ENCODE peak calls at places on chromosomes 13 and 19, in six cellular contexts. One of them, this sample, is unnamed.

GRCh38 chr19:47660435-47660832 is 51.5 kb downstream of the BICRA start:
- DNase-seq in RPMI7951: no peak
- DNase-seq in astrocyte of the spinal cord: no peak
- DNase-seq in A549: no peak
- DNase-seq in mesothelial cell of epicardium: no peak
- DNase-seq in PC-3: peak
- DNase-seq in this sample: no peak

GRCh38 chr19:45492627-45493470 is 4.0 kb downstream of the RTN2 start:
- DNase-seq in mesothelial cell of epicardium: no peak
- DNase-seq in A549: no peak
- DNase-seq in PC-3: peak
- DNase-seq in RPMI7951: peak
- DNase-seq in astrocyte of the spinal cord: peak
- DNase-seq in this sample: peak

GRCh38 chr19:54333586-54334298 is 5.2 kb downstream of the LILRA4 start:
- DNase-seq in RPMI7951: no peak
- DNase-seq in A549: no peak
- DNase-seq in PC-3: no peak
- DNase-seq in mesothelial cell of epicardium: no peak
- DNase-seq in astrocyte of the spinal cord: no peak
- DNase-seq in this sample: peak

GRCh38 chr13:47459512-47459911 is 541.6 kb downstream of the SUCLA2 start:
- DNase-seq in mesothelial cell of epicardium: no peak
- DNase-seq in PC-3: peak
- DNase-seq in astrocyte of the spinal cord: peak
- DNase-seq in RPMI7951: peak
- DNase-seq in A549: no peak
- DNase-seq in this sample: peak

GRCh38 chr13:66425741-66426140 is 804.4 kb downstream of the PCDH9 start:
- DNase-seq in RPMI7951: no peak
- DNase-seq in astrocyte of the spinal cord: peak
- DNase-seq in PC-3: no peak
- DNase-seq in A549: no peak
- DNase-seq in mesothelial cell of epicardium: no peak
- DNase-seq in this sample: no peak

GRCh38 chr13:40345654-40346372 is 320.6 kb downstream of the FOXO1 start:
- DNase-seq in mesothelial cell of epicardium: no peak
- DNase-seq in RPMI7951: no peak
- DNase-seq in astrocyte of the spinal cord: no peak
- DNase-seq in PC-3: no peak
- DNase-seq in A549: no peak
- DNase-seq in this sample: no peak

GRCh38 chr13:101434486-101434885 is 18.0 kb upstream of the ITGBL1 start:
- DNase-seq in PC-3: no peak
- DNase-seq in RPMI7951: no peak
- DNase-seq in mesothelial cell of epicardium: no peak
- DNase-seq in A549: no peak
- DNase-seq in astrocyte of the spinal cord: peak
- DNase-seq in this sample: no peak

GRCh38 chr19:51417107-51417806 is at the start of gene SIGLEC10:
- DNase-seq in A549: no peak
- DNase-seq in PC-3: peak
- DNase-seq in RPMI7951: peak
- DNase-seq in mesothelial cell of epicardium: no peak
- DNase-seq in astrocyte of the spinal cord: no peak
- DNase-seq in this sample: no peak

GRCh38 chr19:44726465-44726864 is 22.0 kb upstream of the BCL3 start:
- DNase-seq in PC-3: no peak
- DNase-seq in A549: no peak
- DNase-seq in mesothelial cell of epicardium: no peak
- DNase-seq in RPMI7951: no peak
- DNase-seq in astrocyte of the spinal cord: no peak
- DNase-seq in this sample: no peak

GRCh38 chr13:89066868-89067466 is 1395.8 kb downstream of the SLITRK5 start:
- DNase-seq in PC-3: peak
- DNase-seq in mesothelial cell of epicardium: no peak
- DNase-seq in RPMI7951: peak
- DNase-seq in astrocyte of the spinal cord: peak
- DNase-seq in A549: peak
- DNase-seq in this sample: peak

GRCh38 chr13:108044929-108045328 is 170.4 kb downstream of the LIG4 start:
- DNase-seq in mesothelial cell of epicardium: no peak
- DNase-seq in PC-3: no peak
- DNase-seq in RPMI7951: no peak
- DNase-seq in A549: no peak
- DNase-seq in astrocyte of the spinal cord: no peak
- DNase-seq in this sample: no peak

GRCh38 chr13:30829145-30829544 is 76.9 kb upstream of the MEDAG start:
- DNase-seq in mesothelial cell of epicardium: no peak
- DNase-seq in A549: peak
- DNase-seq in PC-3: peak
- DNase-seq in astrocyte of the spinal cord: peak
- DNase-seq in RPMI7951: peak
- DNase-seq in this sample: peak

GRCh38 chr13:112782433-112783010 is 92.7 kb downstream of the ATP11A start:
- DNase-seq in RPMI7951: no peak
- DNase-seq in astrocyte of the spinal cord: peak
- DNase-seq in A549: no peak
- DNase-seq in mesothelial cell of epicardium: no peak
- DNase-seq in PC-3: no peak
- DNase-seq in this sample: no peak

GRCh38 chr19:4390017-4390861 is 10.1 kb downstream of the SH3GL1 start:
- DNase-seq in astrocyte of the spinal cord: peak
- DNase-seq in A549: no peak
- DNase-seq in PC-3: no peak
- DNase-seq in RPMI7951: no peak
- DNase-seq in mesothelial cell of epicardium: no peak
- DNase-seq in this sample: peak

GRCh38 chr13:111462944-111463343 is 142.5 kb downstream of the TEX29 start:
- DNase-seq in A549: no peak
- DNase-seq in PC-3: no peak
- DNase-seq in RPMI7951: no peak
- DNase-seq in mesothelial cell of epicardium: no peak
- DNase-seq in astrocyte of the spinal cord: no peak
- DNase-seq in this sample: no peak

GRCh38 chr19:29671393-29672076 is 6.3 kb downstream of the PLEKHF1 start:
- DNase-seq in astrocyte of the spinal cord: peak
- DNase-seq in RPMI7951: peak
- DNase-seq in A549: no peak
- DNase-seq in mesothelial cell of epicardium: no peak
- DNase-seq in PC-3: peak
- DNase-seq in this sample: peak

GRCh38 chr13:22422712-22423111 is 751.8 kb downstream of the FGF9 start:
- DNase-seq in mesothelial cell of epicardium: no peak
- DNase-seq in RPMI7951: no peak
- DNase-seq in A549: no peak
- DNase-seq in astrocyte of the spinal cord: no peak
- DNase-seq in PC-3: no peak
- DNase-seq in this sample: no peak

GRCh38 chr19:41426952-41427646 is at the start of gene B3GNT8:
- DNase-seq in A549: no peak
- DNase-seq in mesothelial cell of epicardium: peak
- DNase-seq in PC-3: no peak
- DNase-seq in astrocyte of the spinal cord: peak
- DNase-seq in RPMI7951: no peak
- DNase-seq in this sample: peak

GRCh38 chr19:11675569-11675968 is 63.2 kb downstream of the ZNF823 start:
- DNase-seq in RPMI7951: no peak
- DNase-seq in A549: no peak
- DNase-seq in PC-3: no peak
- DNase-seq in astrocyte of the spinal cord: no peak
- DNase-seq in mesothelial cell of epicardium: no peak
- DNase-seq in this sample: no peak

GRCh38 chr19:15101479-15102082 is 5.6 kb upstream of the SYDE1 start:
- DNase-seq in astrocyte of the spinal cord: peak
- DNase-seq in A549: no peak
- DNase-seq in RPMI7951: peak
- DNase-seq in mesothelial cell of epicardium: no peak
- DNase-seq in PC-3: peak
- DNase-seq in this sample: peak

GRCh38 chr13:113915786-113916329 is 52.0 kb upstream of the GAS6 start:
- DNase-seq in astrocyte of the spinal cord: no peak
- DNase-seq in A549: no peak
- DNase-seq in RPMI7951: no peak
- DNase-seq in PC-3: no peak
- DNase-seq in mesothelial cell of epicardium: no peak
- DNase-seq in this sample: no peak

GRCh38 chr19:49930483-49931011 is 1.2 kb upstream of the NUP62 start:
- DNase-seq in RPMI7951: no peak
- DNase-seq in PC-3: peak
- DNase-seq in astrocyte of the spinal cord: no peak
- DNase-seq in mesothelial cell of epicardium: no peak
- DNase-seq in A549: no peak
- DNase-seq in this sample: peak

GRCh38 chr19:803686-804418 is 6.6 kb downstream of the PTBP1 start:
- DNase-seq in mesothelial cell of epicardium: no peak
- DNase-seq in astrocyte of the spinal cord: no peak
- DNase-seq in RPMI7951: no peak
- DNase-seq in PC-3: no peak
- DNase-seq in A549: no peak
- DNase-seq in this sample: no peak